ENCODE peak calls at places on chromosomes 13 and 19, in eight cellular contexts. One of them, this sample, is unnamed.

GRCh38 chr19:32168606-32169005 is 176.8 kb upstream of the ZNF507 start:
- DNase-seq in colonic mucosa: no peak
- DNase-seq in uterus: no peak
- DNase-seq in heart left ventricle: no peak
- DNase-seq in cardiac muscle cell: no peak
- DNase-seq in transverse colon: no peak
- DNase-seq in kidney: no peak
- DNase-seq in breast epithelium: no peak
- DNase-seq in this sample: no peak

GRCh38 chr13:35771898-35772297 is 295.4 kb upstream of the MAB21L1 start:
- DNase-seq in colonic mucosa: no peak
- DNase-seq in uterus: no peak
- DNase-seq in heart left ventricle: no peak
- DNase-seq in cardiac muscle cell: peak
- DNase-seq in transverse colon: no peak
- DNase-seq in kidney: no peak
- DNase-seq in breast epithelium: no peak
- DNase-seq in this sample: peak

GRCh38 chr19:20238025-20238623 is 71.1 kb downstream of the ZNF486 start:
- DNase-seq in colonic mucosa: peak
- DNase-seq in uterus: peak
- DNase-seq in heart left ventricle: peak
- DNase-seq in cardiac muscle cell: peak
- DNase-seq in transverse colon: peak
- DNase-seq in kidney: peak
- DNase-seq in breast epithelium: peak
- DNase-seq in this sample: peak

GRCh38 chr19:29851769-29852521 is 40.2 kb downstream of the CCNE1 start:
- DNase-seq in colonic mucosa: no peak
- DNase-seq in uterus: no peak
- DNase-seq in heart left ventricle: no peak
- DNase-seq in cardiac muscle cell: no peak
- DNase-seq in transverse colon: no peak
- DNase-seq in kidney: no peak
- DNase-seq in breast epithelium: no peak
- DNase-seq in this sample: no peak

GRCh38 chr13:59088716-59089115 is 1075.0 kb downstream of the DIAPH3 start:
- DNase-seq in colonic mucosa: no peak
- DNase-seq in uterus: no peak
- DNase-seq in heart left ventricle: no peak
- DNase-seq in cardiac muscle cell: peak
- DNase-seq in transverse colon: no peak
- DNase-seq in kidney: no peak
- DNase-seq in breast epithelium: no peak
- DNase-seq in this sample: no peak

GRCh38 chr13:96052655-96053002 is 572 bp downstream of the UGGT2 start:
- DNase-seq in colonic mucosa: no peak
- DNase-seq in uterus: no peak
- DNase-seq in heart left ventricle: no peak
- DNase-seq in cardiac muscle cell: peak
- DNase-seq in transverse colon: no peak
- DNase-seq in kidney: no peak
- DNase-seq in breast epithelium: no peak
- DNase-seq in this sample: peak

GRCh38 chr19:40438284-40438683 is 5.9 kb downstream of the SERTAD3 start:
- DNase-seq in colonic mucosa: no peak
- DNase-seq in uterus: no peak
- DNase-seq in heart left ventricle: no peak
- DNase-seq in cardiac muscle cell: no peak
- DNase-seq in transverse colon: no peak
- DNase-seq in kidney: no peak
- DNase-seq in breast epithelium: no peak
- DNase-seq in this sample: no peak

GRCh38 chr13:27273658-27274425 is 3.2 kb downstream of the RASL11A start:
- DNase-seq in colonic mucosa: no peak
- DNase-seq in uterus: no peak
- DNase-seq in heart left ventricle: no peak
- DNase-seq in cardiac muscle cell: peak
- DNase-seq in transverse colon: no peak
- DNase-seq in kidney: no peak
- DNase-seq in breast epithelium: no peak
- DNase-seq in this sample: no peak

GRCh38 chr13:44306401-44307192 is 67.0 kb upstream of the SERP2 start:
- DNase-seq in colonic mucosa: peak
- DNase-seq in uterus: peak
- DNase-seq in heart left ventricle: peak
- DNase-seq in cardiac muscle cell: peak
- DNase-seq in transverse colon: peak
- DNase-seq in kidney: peak
- DNase-seq in breast epithelium: no peak
- DNase-seq in this sample: peak

GRCh38 chr13:40922437-40923040 is 96.6 kb downstream of the ELF1 start:
- DNase-seq in colonic mucosa: peak
- DNase-seq in uterus: peak
- DNase-seq in heart left ventricle: peak
- DNase-seq in cardiac muscle cell: peak
- DNase-seq in transverse colon: peak
- DNase-seq in kidney: no peak
- DNase-seq in breast epithelium: no peak
- DNase-seq in this sample: no peak

GRCh38 chr19:29587518-29587986 is 18.5 kb upstream of the POP4 start:
- DNase-seq in colonic mucosa: no peak
- DNase-seq in uterus: no peak
- DNase-seq in heart left ventricle: no peak
- DNase-seq in cardiac muscle cell: no peak
- DNase-seq in transverse colon: peak
- DNase-seq in kidney: no peak
- DNase-seq in breast epithelium: peak
- DNase-seq in this sample: peak

GRCh38 chr13:98490866-98491265 is 86.0 kb downstream of the STK24 start:
- DNase-seq in colonic mucosa: no peak
- DNase-seq in uterus: no peak
- DNase-seq in heart left ventricle: no peak
- DNase-seq in cardiac muscle cell: no peak
- DNase-seq in transverse colon: no peak
- DNase-seq in kidney: no peak
- DNase-seq in breast epithelium: no peak
- DNase-seq in this sample: no peak

GRCh38 chr13:93318538-93318937 is 91.9 kb downstream of the GPC6 start:
- DNase-seq in colonic mucosa: no peak
- DNase-seq in uterus: no peak
- DNase-seq in heart left ventricle: no peak
- DNase-seq in cardiac muscle cell: peak
- DNase-seq in transverse colon: no peak
- DNase-seq in kidney: no peak
- DNase-seq in breast epithelium: no peak
- DNase-seq in this sample: no peak

GRCh38 chr13:28558126-28558525 is 63.2 kb upstream of the FLT1 start:
- DNase-seq in colonic mucosa: no peak
- DNase-seq in uterus: no peak
- DNase-seq in heart left ventricle: no peak
- DNase-seq in cardiac muscle cell: peak
- DNase-seq in transverse colon: no peak
- DNase-seq in kidney: no peak
- DNase-seq in breast epithelium: no peak
- DNase-seq in this sample: peak

DNA sequence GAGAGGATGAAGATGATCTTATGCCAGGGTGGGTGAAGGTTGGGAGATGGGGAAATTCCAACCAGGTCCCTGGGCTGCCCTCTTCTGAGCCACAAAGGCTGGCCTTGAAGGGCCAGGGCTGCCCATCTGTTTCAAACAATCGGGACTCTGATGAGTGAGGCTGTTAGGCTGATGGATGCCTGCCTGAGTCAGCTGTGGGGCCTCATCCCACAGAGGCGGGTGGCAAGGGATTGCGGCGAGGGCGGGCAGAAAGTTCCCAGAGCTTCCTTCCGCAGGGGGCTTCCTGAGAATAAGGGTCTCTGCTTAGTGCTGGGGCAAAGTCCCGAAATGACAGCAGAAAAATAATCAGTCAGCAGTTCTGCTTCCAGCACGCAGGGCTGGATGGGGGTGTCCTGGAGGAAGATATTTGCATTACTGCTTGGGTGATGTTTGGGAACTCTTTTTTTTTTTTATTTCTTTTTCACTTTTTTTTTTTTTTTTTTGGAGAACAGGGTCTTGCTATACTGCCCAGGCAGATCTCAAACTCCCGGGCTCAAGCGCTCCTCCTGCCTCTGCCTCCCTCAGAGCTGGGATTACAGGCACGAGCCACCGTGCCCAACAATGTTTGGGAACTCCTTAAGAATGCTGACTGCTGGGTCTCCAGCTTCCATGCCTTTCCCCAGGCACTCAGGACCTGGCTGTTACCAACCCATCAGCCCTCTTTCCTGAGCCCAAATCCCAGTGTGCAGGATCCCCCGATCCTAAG is 14.1 kb downstream of the SH3GL1 start:
- DNase-seq in colonic mucosa: no peak
- DNase-seq in uterus: no peak
- DNase-seq in heart left ventricle: peak
- DNase-seq in cardiac muscle cell: no peak
- DNase-seq in transverse colon: no peak
- DNase-seq in kidney: no peak
- DNase-seq in breast epithelium: no peak
- DNase-seq in this sample: peak
- TF ChIP-seq CTCF in colonic mucosa: no peak
- TF ChIP-seq CTCF in uterus: no peak
- TF ChIP-seq CTCF in heart left ventricle: no peak
- TF ChIP-seq CTCF in cardiac muscle cell: no peak
- TF ChIP-seq CTCF in transverse colon: no peak
- TF ChIP-seq CTCF in kidney: no peak
- TF ChIP-seq CTCF in breast epithelium: peak
- TF ChIP-seq CTCF in this sample: peak

GRCh38 chr13:99991806-99992242 is 10.2 kb downstream of the ZIC2 start:
- DNase-seq in colonic mucosa: no peak
- DNase-seq in uterus: no peak
- DNase-seq in heart left ventricle: no peak
- DNase-seq in cardiac muscle cell: no peak
- DNase-seq in transverse colon: no peak
- DNase-seq in kidney: no peak
- DNase-seq in breast epithelium: no peak
- DNase-seq in this sample: no peak
- H3K4me3 ChIP-seq in colonic mucosa: no peak
- H3K4me3 ChIP-seq in uterus: no peak
- H3K4me3 ChIP-seq in heart left ventricle: no peak
- H3K4me3 ChIP-seq in cardiac muscle cell: no peak
- H3K4me3 ChIP-seq in transverse colon: no peak
- H3K4me3 ChIP-seq in kidney: no peak
- H3K4me3 ChIP-seq in breast epithelium: no peak
- H3K4me3 ChIP-seq in this sample: no peak

DNA sequence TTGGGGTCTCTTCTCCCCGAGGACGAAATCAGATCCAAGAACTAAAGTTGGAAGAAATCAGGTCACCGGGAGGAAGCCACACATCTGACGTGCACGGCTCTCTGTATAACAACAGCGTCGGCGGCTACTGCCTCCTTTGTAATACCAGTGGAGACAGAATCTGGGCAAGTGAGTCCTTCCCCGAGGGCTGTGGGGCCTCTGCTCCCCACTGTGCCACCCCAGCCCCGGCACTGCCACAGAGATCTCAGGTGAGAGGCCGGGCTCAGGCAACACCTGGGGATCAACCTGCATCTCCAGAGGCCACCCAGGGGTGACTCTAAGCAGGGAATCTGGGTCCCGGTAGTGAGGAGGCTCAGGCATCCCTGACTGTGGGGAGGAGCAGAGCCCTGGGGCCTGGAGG is 33.7 kb upstream of the C13orf46 start:
- DNase-seq in colonic mucosa: no peak
- DNase-seq in uterus: no peak
- DNase-seq in heart left ventricle: peak
- DNase-seq in cardiac muscle cell: no peak
- DNase-seq in transverse colon: no peak
- DNase-seq in kidney: peak
- DNase-seq in breast epithelium: no peak
- DNase-seq in this sample: no peak
- TF ChIP-seq CTCF in colonic mucosa: no peak
- TF ChIP-seq CTCF in uterus: no peak
- TF ChIP-seq CTCF in heart left ventricle: no peak
- TF ChIP-seq CTCF in cardiac muscle cell: no peak
- TF ChIP-seq CTCF in transverse colon: no peak
- TF ChIP-seq CTCF in kidney: no peak
- TF ChIP-seq CTCF in breast epithelium: no peak
- TF ChIP-seq CTCF in this sample: no peak

GRCh38 chr19:36246006-36246391 is 31.1 kb downstream of the ZNF146 start:
- DNase-seq in colonic mucosa: no peak
- DNase-seq in uterus: no peak
- DNase-seq in heart left ventricle: no peak
- DNase-seq in cardiac muscle cell: peak
- DNase-seq in transverse colon: no peak
- DNase-seq in kidney: no peak
- DNase-seq in breast epithelium: no peak
- DNase-seq in this sample: peak
- H3K4me3 ChIP-seq in colonic mucosa: no peak
- H3K4me3 ChIP-seq in uterus: peak
- H3K4me3 ChIP-seq in heart left ventricle: peak
- H3K4me3 ChIP-seq in cardiac muscle cell: no peak
- H3K4me3 ChIP-seq in transverse colon: peak
- H3K4me3 ChIP-seq in kidney: peak
- H3K4me3 ChIP-seq in breast epithelium: peak
- H3K4me3 ChIP-seq in this sample: peak

DNA sequence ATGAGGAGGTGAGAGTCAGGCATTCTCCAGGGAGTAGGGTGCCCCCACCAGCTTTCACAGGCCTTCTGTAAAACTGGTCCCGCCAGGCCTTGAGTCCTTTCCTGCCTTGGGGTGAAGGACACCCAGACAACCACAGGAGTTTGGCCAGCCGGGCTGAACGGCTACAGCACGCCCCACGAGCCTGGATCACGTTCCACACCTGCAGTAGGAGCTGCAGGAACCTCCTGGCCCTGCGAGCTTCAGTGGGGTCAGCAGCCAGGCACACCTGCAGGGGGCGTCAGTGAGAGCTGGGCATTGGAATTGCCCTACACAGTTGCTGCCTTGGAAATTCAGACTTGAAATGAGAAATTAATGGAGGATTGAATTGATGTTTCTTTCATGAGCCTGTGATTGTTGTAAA is 45.7 kb downstream of the COL4A2 start:
- DNase-seq in colonic mucosa: peak
- DNase-seq in uterus: no peak
- DNase-seq in heart left ventricle: no peak
- DNase-seq in cardiac muscle cell: no peak
- DNase-seq in transverse colon: no peak
- DNase-seq in kidney: no peak
- DNase-seq in breast epithelium: no peak
- DNase-seq in this sample: no peak
- TF ChIP-seq CTCF in colonic mucosa: no peak
- TF ChIP-seq CTCF in uterus: no peak
- TF ChIP-seq CTCF in heart left ventricle: no peak
- TF ChIP-seq CTCF in cardiac muscle cell: peak
- TF ChIP-seq CTCF in transverse colon: no peak
- TF ChIP-seq CTCF in kidney: no peak
- TF ChIP-seq CTCF in breast epithelium: no peak
- TF ChIP-seq CTCF in this sample: peak